ENCODE peak calls at places on chromosome 11, in ten cellular contexts. One of them, this sample, is unnamed.

GRCh38 chr11:70315726-70316125 is 45.2 kb downstream of the PPFIA1 start:
- DNase-seq in AG09319: no peak
- DNase-seq in SIG-M5: peak; percentile 50
- DNase-seq in SJSA1: no peak
- DNase-seq in CD8-positive, alpha-beta memory T cell: no peak
- DNase-seq in lower lobe of right lung: no peak
- DNase-seq in globus pallidus: no peak
- DNase-seq in stimulated activated CD8-positive, alpha-beta memory T cell treated with anti-CD3 and anti-CD28 coated beads, Interleukin-15, amount 100 ng/mL, for 4 hours: no peak
- DNase-seq in activated CD8-positive, alpha-beta memory T cell treated with anti-CD3 and anti-CD28 coated beads, Interleukin-2, amount 50 U/mL, for 48 hours: no peak
- DNase-seq in dorsolateral prefrontal cortex: no peak
- DNase-seq in this sample: no peak

GRCh38 chr11:110430267-110431211 is 791 bp downstream of the FDX1 start:
- DNase-seq in activated CD8-positive, alpha-beta memory T cell treated with anti-CD3 and anti-CD28 coated beads, Interleukin-2, amount 50 U/mL, for 48 hours: no peak
- DNase-seq in globus pallidus: peak; percentile 34
- DNase-seq in AG09319: no peak
- DNase-seq in SIG-M5: no peak
- DNase-seq in CD8-positive, alpha-beta memory T cell: no peak
- DNase-seq in stimulated activated CD8-positive, alpha-beta memory T cell treated with anti-CD3 and anti-CD28 coated beads, Interleukin-15, amount 100 ng/mL, for 4 hours: no peak
- DNase-seq in dorsolateral prefrontal cortex: no peak
- DNase-seq in lower lobe of right lung: no peak
- DNase-seq in SJSA1: peak; percentile 20
- DNase-seq in this sample: peak; percentile 60

GRCh38 chr11:122717264-122717867 is 61.8 kb downstream of the UBASH3B start:
- DNase-seq in dorsolateral prefrontal cortex: no peak
- DNase-seq in globus pallidus: no peak
- DNase-seq in activated CD8-positive, alpha-beta memory T cell treated with anti-CD3 and anti-CD28 coated beads, Interleukin-2, amount 50 U/mL, for 48 hours: peak; percentile 72
- DNase-seq in SIG-M5: peak; percentile 42
- DNase-seq in SJSA1: no peak
- DNase-seq in CD8-positive, alpha-beta memory T cell: peak; percentile 6
- DNase-seq in lower lobe of right lung: peak; percentile 51
- DNase-seq in stimulated activated CD8-positive, alpha-beta memory T cell treated with anti-CD3 and anti-CD28 coated beads, Interleukin-15, amount 100 ng/mL, for 4 hours: peak; percentile 22
- DNase-seq in AG09319: no peak
- DNase-seq in this sample: no peak

GRCh38 chr11:122253541-122254317 is 137.7 kb upstream of the BLID start:
- DNase-seq in activated CD8-positive, alpha-beta memory T cell treated with anti-CD3 and anti-CD28 coated beads, Interleukin-2, amount 50 U/mL, for 48 hours: no peak
- DNase-seq in SJSA1: no peak
- DNase-seq in SIG-M5: no peak
- DNase-seq in lower lobe of right lung: no peak
- DNase-seq in globus pallidus: peak; percentile 60
- DNase-seq in CD8-positive, alpha-beta memory T cell: no peak
- DNase-seq in AG09319: no peak
- DNase-seq in stimulated activated CD8-positive, alpha-beta memory T cell treated with anti-CD3 and anti-CD28 coated beads, Interleukin-15, amount 100 ng/mL, for 4 hours: no peak
- DNase-seq in dorsolateral prefrontal cortex: no peak
- DNase-seq in this sample: no peak

GRCh38 chr11:113596658-113597057 is 109.5 kb downstream of the TMPRSS5 start:
- DNase-seq in SIG-M5: no peak
- DNase-seq in SJSA1: no peak
- DNase-seq in lower lobe of right lung: no peak
- DNase-seq in activated CD8-positive, alpha-beta memory T cell treated with anti-CD3 and anti-CD28 coated beads, Interleukin-2, amount 50 U/mL, for 48 hours: no peak
- DNase-seq in globus pallidus: no peak
- DNase-seq in stimulated activated CD8-positive, alpha-beta memory T cell treated with anti-CD3 and anti-CD28 coated beads, Interleukin-15, amount 100 ng/mL, for 4 hours: no peak
- DNase-seq in CD8-positive, alpha-beta memory T cell: no peak
- DNase-seq in AG09319: no peak
- DNase-seq in dorsolateral prefrontal cortex: no peak
- DNase-seq in this sample: no peak

GRCh38 chr11:1757861-1758610 is 5.7 kb downstream of the CTSD start:
- DNase-seq in globus pallidus: no peak
- DNase-seq in dorsolateral prefrontal cortex: no peak
- DNase-seq in AG09319: no peak
- DNase-seq in CD8-positive, alpha-beta memory T cell: peak; percentile 31
- DNase-seq in stimulated activated CD8-positive, alpha-beta memory T cell treated with anti-CD3 and anti-CD28 coated beads, Interleukin-15, amount 100 ng/mL, for 4 hours: peak; percentile 31
- DNase-seq in SJSA1: no peak
- DNase-seq in SIG-M5: no peak
- DNase-seq in lower lobe of right lung: peak; percentile 64
- DNase-seq in activated CD8-positive, alpha-beta memory T cell treated with anti-CD3 and anti-CD28 coated beads, Interleukin-2, amount 50 U/mL, for 48 hours: peak; percentile 75
- DNase-seq in this sample: no peak

GRCh38 chr11:10288881-10289764 is 4.9 kb downstream of the SBF2 start:
- DNase-seq in CD8-positive, alpha-beta memory T cell: no peak
- DNase-seq in activated CD8-positive, alpha-beta memory T cell treated with anti-CD3 and anti-CD28 coated beads, Interleukin-2, amount 50 U/mL, for 48 hours: no peak
- DNase-seq in stimulated activated CD8-positive, alpha-beta memory T cell treated with anti-CD3 and anti-CD28 coated beads, Interleukin-15, amount 100 ng/mL, for 4 hours: no peak
- DNase-seq in dorsolateral prefrontal cortex: no peak
- DNase-seq in lower lobe of right lung: no peak
- DNase-seq in SJSA1: no peak
- DNase-seq in SIG-M5: no peak
- DNase-seq in globus pallidus: no peak
- DNase-seq in AG09319: no peak
- DNase-seq in this sample: no peak

GRCh38 chr11:115893701-115894100 is 389.5 kb upstream of the CADM1 start:
- DNase-seq in dorsolateral prefrontal cortex: no peak
- DNase-seq in AG09319: no peak
- DNase-seq in activated CD8-positive, alpha-beta memory T cell treated with anti-CD3 and anti-CD28 coated beads, Interleukin-2, amount 50 U/mL, for 48 hours: no peak
- DNase-seq in stimulated activated CD8-positive, alpha-beta memory T cell treated with anti-CD3 and anti-CD28 coated beads, Interleukin-15, amount 100 ng/mL, for 4 hours: no peak
- DNase-seq in globus pallidus: no peak
- DNase-seq in SIG-M5: no peak
- DNase-seq in CD8-positive, alpha-beta memory T cell: no peak
- DNase-seq in lower lobe of right lung: no peak
- DNase-seq in SJSA1: peak; percentile 63
- DNase-seq in this sample: no peak

GRCh38 chr11:68012843-68013610 is 2.9 kb downstream of the ALDH3B1 start:
- DNase-seq in stimulated activated CD8-positive, alpha-beta memory T cell treated with anti-CD3 and anti-CD28 coated beads, Interleukin-15, amount 100 ng/mL, for 4 hours: no peak
- DNase-seq in SIG-M5: no peak
- DNase-seq in CD8-positive, alpha-beta memory T cell: no peak
- DNase-seq in AG09319: peak; percentile 88
- DNase-seq in SJSA1: peak; percentile 99
- DNase-seq in globus pallidus: no peak
- DNase-seq in lower lobe of right lung: peak; percentile 86
- DNase-seq in dorsolateral prefrontal cortex: no peak
- DNase-seq in activated CD8-positive, alpha-beta memory T cell treated with anti-CD3 and anti-CD28 coated beads, Interleukin-2, amount 50 U/mL, for 48 hours: no peak
- DNase-seq in this sample: peak; percentile 24

GRCh38 chr11:16178273-16178672 is 178.1 kb downstream of the SOX6 start:
- DNase-seq in AG09319: no peak
- DNase-seq in stimulated activated CD8-positive, alpha-beta memory T cell treated with anti-CD3 and anti-CD28 coated beads, Interleukin-15, amount 100 ng/mL, for 4 hours: no peak
- DNase-seq in globus pallidus: no peak
- DNase-seq in SIG-M5: no peak
- DNase-seq in activated CD8-positive, alpha-beta memory T cell treated with anti-CD3 and anti-CD28 coated beads, Interleukin-2, amount 50 U/mL, for 48 hours: no peak
- DNase-seq in dorsolateral prefrontal cortex: no peak
- DNase-seq in lower lobe of right lung: no peak
- DNase-seq in SJSA1: no peak
- DNase-seq in CD8-positive, alpha-beta memory T cell: no peak
- DNase-seq in this sample: no peak

GRCh38 chr11:19244621-19245020 is 3.9 kb upstream of the E2F8 start:
- DNase-seq in dorsolateral prefrontal cortex: no peak
- DNase-seq in lower lobe of right lung: no peak
- DNase-seq in globus pallidus: no peak
- DNase-seq in stimulated activated CD8-positive, alpha-beta memory T cell treated with anti-CD3 and anti-CD28 coated beads, Interleukin-15, amount 100 ng/mL, for 4 hours: no peak
- DNase-seq in CD8-positive, alpha-beta memory T cell: no peak
- DNase-seq in AG09319: no peak
- DNase-seq in SIG-M5: no peak
- DNase-seq in SJSA1: no peak
- DNase-seq in activated CD8-positive, alpha-beta memory T cell treated with anti-CD3 and anti-CD28 coated beads, Interleukin-2, amount 50 U/mL, for 48 hours: no peak
- DNase-seq in this sample: no peak

GRCh38 chr11:69841859-69842698 is 22.9 kb upstream of the FGF3 start:
- DNase-seq in stimulated activated CD8-positive, alpha-beta memory T cell treated with anti-CD3 and anti-CD28 coated beads, Interleukin-15, amount 100 ng/mL, for 4 hours: no peak
- DNase-seq in dorsolateral prefrontal cortex: no peak
- DNase-seq in CD8-positive, alpha-beta memory T cell: no peak
- DNase-seq in SJSA1: peak; percentile 43
- DNase-seq in lower lobe of right lung: peak; percentile 16
- DNase-seq in SIG-M5: no peak
- DNase-seq in globus pallidus: no peak
- DNase-seq in activated CD8-positive, alpha-beta memory T cell treated with anti-CD3 and anti-CD28 coated beads, Interleukin-2, amount 50 U/mL, for 48 hours: peak; percentile 54
- DNase-seq in AG09319: no peak
- DNase-seq in this sample: no peak

GRCh38 chr11:102322560-102322959 is 5.3 kb downstream of the BIRC3 start:
- DNase-seq in activated CD8-positive, alpha-beta memory T cell treated with anti-CD3 and anti-CD28 coated beads, Interleukin-2, amount 50 U/mL, for 48 hours: no peak
- DNase-seq in lower lobe of right lung: no peak
- DNase-seq in AG09319: no peak
- DNase-seq in globus pallidus: no peak
- DNase-seq in dorsolateral prefrontal cortex: no peak
- DNase-seq in stimulated activated CD8-positive, alpha-beta memory T cell treated with anti-CD3 and anti-CD28 coated beads, Interleukin-15, amount 100 ng/mL, for 4 hours: no peak
- DNase-seq in SJSA1: no peak
- DNase-seq in SIG-M5: no peak
- DNase-seq in CD8-positive, alpha-beta memory T cell: no peak
- DNase-seq in this sample: no peak

GRCh38 chr11:47241740-47242400 is 6.7 kb downstream of the ACP2 start:
- DNase-seq in SIG-M5: no peak
- DNase-seq in activated CD8-positive, alpha-beta memory T cell treated with anti-CD3 and anti-CD28 coated beads, Interleukin-2, amount 50 U/mL, for 48 hours: no peak
- DNase-seq in SJSA1: no peak
- DNase-seq in lower lobe of right lung: no peak
- DNase-seq in CD8-positive, alpha-beta memory T cell: no peak
- DNase-seq in AG09319: no peak
- DNase-seq in stimulated activated CD8-positive, alpha-beta memory T cell treated with anti-CD3 and anti-CD28 coated beads, Interleukin-15, amount 100 ng/mL, for 4 hours: no peak
- DNase-seq in globus pallidus: no peak
- DNase-seq in dorsolateral prefrontal cortex: no peak
- DNase-seq in this sample: no peak

GRCh38 chr11:94423467-94423866 is 22.2 kb upstream of the GPR83 start:
- DNase-seq in lower lobe of right lung: no peak
- DNase-seq in stimulated activated CD8-positive, alpha-beta memory T cell treated with anti-CD3 and anti-CD28 coated beads, Interleukin-15, amount 100 ng/mL, for 4 hours: no peak
- DNase-seq in CD8-positive, alpha-beta memory T cell: no peak
- DNase-seq in SJSA1: no peak
- DNase-seq in AG09319: no peak
- DNase-seq in dorsolateral prefrontal cortex: no peak
- DNase-seq in SIG-M5: no peak
- DNase-seq in activated CD8-positive, alpha-beta memory T cell treated with anti-CD3 and anti-CD28 coated beads, Interleukin-2, amount 50 U/mL, for 48 hours: no peak
- DNase-seq in globus pallidus: no peak
- DNase-seq in this sample: no peak

GRCh38 chr11:64543818-64544217 is 47.2 kb upstream of the SLC22A12 start:
- DNase-seq in SIG-M5: no peak
- DNase-seq in dorsolateral prefrontal cortex: no peak
- DNase-seq in globus pallidus: no peak
- DNase-seq in stimulated activated CD8-positive, alpha-beta memory T cell treated with anti-CD3 and anti-CD28 coated beads, Interleukin-15, amount 100 ng/mL, for 4 hours: no peak
- DNase-seq in CD8-positive, alpha-beta memory T cell: no peak
- DNase-seq in lower lobe of right lung: no peak
- DNase-seq in AG09319: no peak
- DNase-seq in activated CD8-positive, alpha-beta memory T cell treated with anti-CD3 and anti-CD28 coated beads, Interleukin-2, amount 50 U/mL, for 48 hours: no peak
- DNase-seq in SJSA1: no peak
- DNase-seq in this sample: no peak

GRCh38 chr11:32385998-32386397 is 49.3 kb downstream of the WT1 start:
- DNase-seq in lower lobe of right lung: no peak
- DNase-seq in stimulated activated CD8-positive, alpha-beta memory T cell treated with anti-CD3 and anti-CD28 coated beads, Interleukin-15, amount 100 ng/mL, for 4 hours: no peak
- DNase-seq in dorsolateral prefrontal cortex: no peak
- DNase-seq in AG09319: no peak
- DNase-seq in CD8-positive, alpha-beta memory T cell: no peak
- DNase-seq in activated CD8-positive, alpha-beta memory T cell treated with anti-CD3 and anti-CD28 coated beads, Interleukin-2, amount 50 U/mL, for 48 hours: no peak
- DNase-seq in SJSA1: no peak
- DNase-seq in globus pallidus: no peak
- DNase-seq in SIG-M5: no peak
- DNase-seq in this sample: no peak

GRCh38 chr11:119357069-119357468 is 10.6 kb upstream of the MFRP start:
- DNase-seq in lower lobe of right lung: no peak
- DNase-seq in dorsolateral prefrontal cortex: no peak
- DNase-seq in globus pallidus: no peak
- DNase-seq in stimulated activated CD8-positive, alpha-beta memory T cell treated with anti-CD3 and anti-CD28 coated beads, Interleukin-15, amount 100 ng/mL, for 4 hours: no peak
- DNase-seq in AG09319: no peak
- DNase-seq in CD8-positive, alpha-beta memory T cell: no peak
- DNase-seq in SIG-M5: no peak
- DNase-seq in SJSA1: no peak
- DNase-seq in activated CD8-positive, alpha-beta memory T cell treated with anti-CD3 and anti-CD28 coated beads, Interleukin-2, amount 50 U/mL, for 48 hours: no peak
- DNase-seq in this sample: no peak

GRCh38 chr11:7524831-7525230 is 11.0 kb downstream of the PPFIBP2 start:
- DNase-seq in stimulated activated CD8-positive, alpha-beta memory T cell treated with anti-CD3 and anti-CD28 coated beads, Interleukin-15, amount 100 ng/mL, for 4 hours: no peak
- DNase-seq in activated CD8-positive, alpha-beta memory T cell treated with anti-CD3 and anti-CD28 coated beads, Interleukin-2, amount 50 U/mL, for 48 hours: no peak
- DNase-seq in globus pallidus: no peak
- DNase-seq in SJSA1: no peak
- DNase-seq in CD8-positive, alpha-beta memory T cell: no peak
- DNase-seq in dorsolateral prefrontal cortex: no peak
- DNase-seq in SIG-M5: no peak
- DNase-seq in lower lobe of right lung: no peak
- DNase-seq in AG09319: no peak
- DNase-seq in this sample: no peak

GRCh38 chr11:34960277-34960676 is 43.9 kb downstream of the PDHX start:
- DNase-seq in lower lobe of right lung: no peak
- DNase-seq in stimulated activated CD8-positive, alpha-beta memory T cell treated with anti-CD3 and anti-CD28 coated beads, Interleukin-15, amount 100 ng/mL, for 4 hours: no peak
- DNase-seq in dorsolateral prefrontal cortex: no peak
- DNase-seq in activated CD8-positive, alpha-beta memory T cell treated with anti-CD3 and anti-CD28 coated beads, Interleukin-2, amount 50 U/mL, for 48 hours: no peak
- DNase-seq in SJSA1: no peak
- DNase-seq in CD8-positive, alpha-beta memory T cell: no peak
- DNase-seq in AG09319: no peak
- DNase-seq in globus pallidus: peak; percentile 53
- DNase-seq in SIG-M5: no peak
- DNase-seq in this sample: no peak

GRCh38 chr11:111469200-111469599 is 43.0 kb downstream of the BTG4 start:
- DNase-seq in lower lobe of right lung: no peak
- DNase-seq in CD8-positive, alpha-beta memory T cell: no peak
- DNase-seq in AG09319: no peak
- DNase-seq in SIG-M5: no peak
- DNase-seq in globus pallidus: no peak
- DNase-seq in SJSA1: no peak
- DNase-seq in dorsolateral prefrontal cortex: no peak
- DNase-seq in stimulated activated CD8-positive, alpha-beta memory T cell treated with anti-CD3 and anti-CD28 coated beads, Interleukin-15, amount 100 ng/mL, for 4 hours: no peak
- DNase-seq in activated CD8-positive, alpha-beta memory T cell treated with anti-CD3 and anti-CD28 coated beads, Interleukin-2, amount 50 U/mL, for 48 hours: no peak
- DNase-seq in this sample: no peak

GRCh38 chr11:843818-844692 is 1.4 kb downstream of the TSPAN4 start:
- DNase-seq in CD8-positive, alpha-beta memory T cell: no peak
- DNase-seq in lower lobe of right lung: peak; percentile 96
- DNase-seq in SJSA1: peak; percentile 81
- DNase-seq in AG09319: peak; percentile 92
- DNase-seq in stimulated activated CD8-positive, alpha-beta memory T cell treated with anti-CD3 and anti-CD28 coated beads, Interleukin-15, amount 100 ng/mL, for 4 hours: no peak
- DNase-seq in dorsolateral prefrontal cortex: no peak
- DNase-seq in SIG-M5: no peak
- DNase-seq in activated CD8-positive, alpha-beta memory T cell treated with anti-CD3 and anti-CD28 coated beads, Interleukin-2, amount 50 U/mL, for 48 hours: peak; percentile 64
- DNase-seq in globus pallidus: no peak
- DNase-seq in this sample: no peak

GRCh38 chr11:74932169-74932568 is 16.7 kb downstream of the XRRA1 start:
- DNase-seq in stimulated activated CD8-positive, alpha-beta memory T cell treated with anti-CD3 and anti-CD28 coated beads, Interleukin-15, amount 100 ng/mL, for 4 hours: no peak
- DNase-seq in CD8-positive, alpha-beta memory T cell: no peak
- DNase-seq in AG09319: no peak
- DNase-seq in SIG-M5: no peak
- DNase-seq in activated CD8-positive, alpha-beta memory T cell treated with anti-CD3 and anti-CD28 coated beads, Interleukin-2, amount 50 U/mL, for 48 hours: peak; percentile 59
- DNase-seq in globus pallidus: no peak
- DNase-seq in dorsolateral prefrontal cortex: no peak
- DNase-seq in SJSA1: no peak
- DNase-seq in lower lobe of right lung: no peak
- DNase-seq in this sample: no peak

GRCh38 chr11:32829680-32830412 is at the start of gene PRRG4:
- DNase-seq in CD8-positive, alpha-beta memory T cell: no peak
- DNase-seq in stimulated activated CD8-positive, alpha-beta memory T cell treated with anti-CD3 and anti-CD28 coated beads, Interleukin-15, amount 100 ng/mL, for 4 hours: no peak
- DNase-seq in globus pallidus: peak; percentile 37
- DNase-seq in dorsolateral prefrontal cortex: peak; percentile 62
- DNase-seq in lower lobe of right lung: peak; percentile 89
- DNase-seq in SIG-M5: no peak
- DNase-seq in activated CD8-positive, alpha-beta memory T cell treated with anti-CD3 and anti-CD28 coated beads, Interleukin-2, amount 50 U/mL, for 48 hours: peak; percentile 79
- DNase-seq in SJSA1: peak; percentile 7
- DNase-seq in AG09319: no peak
- DNase-seq in this sample: peak; percentile 38

GRCh38 chr11:848380-848931 is 5.8 kb downstream of the TSPAN4 start:
- DNase-seq in dorsolateral prefrontal cortex: peak; percentile 67
- DNase-seq in lower lobe of right lung: no peak
- DNase-seq in SIG-M5: no peak
- DNase-seq in activated CD8-positive, alpha-beta memory T cell treated with anti-CD3 and anti-CD28 coated beads, Interleukin-2, amount 50 U/mL, for 48 hours: peak; percentile 87
- DNase-seq in stimulated activated CD8-positive, alpha-beta memory T cell treated with anti-CD3 and anti-CD28 coated beads, Interleukin-15, amount 100 ng/mL, for 4 hours: peak; percentile 34
- DNase-seq in CD8-positive, alpha-beta memory T cell: peak; percentile 60
- DNase-seq in globus pallidus: no peak
- DNase-seq in SJSA1: no peak
- DNase-seq in AG09319: no peak
- DNase-seq in this sample: no peak

GRCh38 chr11:66603072-66603471 is 10.1 kb downstream of the CCS start:
- DNase-seq in stimulated activated CD8-positive, alpha-beta memory T cell treated with anti-CD3 and anti-CD28 coated beads, Interleukin-15, amount 100 ng/mL, for 4 hours: no peak
- DNase-seq in activated CD8-positive, alpha-beta memory T cell treated with anti-CD3 and anti-CD28 coated beads, Interleukin-2, amount 50 U/mL, for 48 hours: no peak
- DNase-seq in SJSA1: no peak
- DNase-seq in SIG-M5: no peak
- DNase-seq in lower lobe of right lung: no peak
- DNase-seq in dorsolateral prefrontal cortex: no peak
- DNase-seq in CD8-positive, alpha-beta memory T cell: no peak
- DNase-seq in AG09319: no peak
- DNase-seq in globus pallidus: no peak
- DNase-seq in this sample: no peak

GRCh38 chr11:115166826-115167225 is 337.4 kb downstream of the CADM1 start:
- DNase-seq in stimulated activated CD8-positive, alpha-beta memory T cell treated with anti-CD3 and anti-CD28 coated beads, Interleukin-15, amount 100 ng/mL, for 4 hours: no peak
- DNase-seq in dorsolateral prefrontal cortex: no peak
- DNase-seq in AG09319: no peak
- DNase-seq in SJSA1: no peak
- DNase-seq in CD8-positive, alpha-beta memory T cell: no peak
- DNase-seq in globus pallidus: no peak
- DNase-seq in lower lobe of right lung: no peak
- DNase-seq in activated CD8-positive, alpha-beta memory T cell treated with anti-CD3 and anti-CD28 coated beads, Interleukin-2, amount 50 U/mL, for 48 hours: no peak
- DNase-seq in SIG-M5: no peak
- DNase-seq in this sample: no peak

GRCh38 chr11:70098936-70099335 is 20.8 kb downstream of the ANO1 start:
- DNase-seq in SIG-M5: no peak
- DNase-seq in CD8-positive, alpha-beta memory T cell: no peak
- DNase-seq in SJSA1: no peak
- DNase-seq in dorsolateral prefrontal cortex: no peak
- DNase-seq in AG09319: no peak
- DNase-seq in activated CD8-positive, alpha-beta memory T cell treated with anti-CD3 and anti-CD28 coated beads, Interleukin-2, amount 50 U/mL, for 48 hours: no peak
- DNase-seq in globus pallidus: no peak
- DNase-seq in lower lobe of right lung: no peak
- DNase-seq in stimulated activated CD8-positive, alpha-beta memory T cell treated with anti-CD3 and anti-CD28 coated beads, Interleukin-15, amount 100 ng/mL, for 4 hours: no peak
- DNase-seq in this sample: no peak

This sample was measured in hippocampal formation.